ENCODE peak calls at places on chromosomes 11 and 22, in four cellular contexts. Z is nephron progenitor cell, K is heart left ventricle, F is activated B cell treated with CpG ODN at 0.5 μM for 24 hours. W is an unnamed sample.

GRCh38 chr22:37569921-37570660 is 9.8 kb downstream of the LGALS2 start:
- DNase-seq in F (no peak), Z (no peak), K (no peak), W (no peak)

GRCh38 chr11:132904566-132904965 is 627.7 kb downstream of the OPCML start:
- DNase-seq in K (no peak), F (no peak), Z (no peak), W (no peak)

GRCh38 chr22:22763512-22763911 is 119.1 kb downstream of the GGTLC2 start:
- DNase-seq in F (no peak), Z (no peak), K (no peak), W (no peak)

GRCh38 chr11:280762-281485 is 2.7 kb downstream of the NLRP6 start:
- DNase-seq in F (no peak), Z (no peak), K (peak), W (no peak)

GRCh38 chr11:296976-297665 is 2.2 kb downstream of the IFITM5 start:
- DNase-seq in Z (no peak), F (no peak), K (no peak), W (no peak)

GRCh38 chr22:37310815-37311595 is 28.7 kb downstream of the CYTH4 start:
- DNase-seq in F (no peak), K (no peak), Z (no peak), W (no peak)

GRCh38 chr11:120326228-120326627 is 1.1 kb downstream of the TLCD5 start:
- DNase-seq in Z (no peak), K (no peak), F (no peak), W (no peak)

GRCh38 chr11:124861670-124862069 is 3.6 kb upstream of the ROBO3 start:
- DNase-seq in F (no peak), K (no peak), Z (no peak), W (no peak)

GRCh38 chr11:59206635-59207034 is 6.1 kb downstream of the MPEG1 start:
- DNase-seq in Z (peak), K (no peak), F (no peak), W (no peak)

GRCh38 chr11:104405277-104405676 is 241.3 kb upstream of the PDGFD start:
- DNase-seq in K (no peak), Z (no peak), F (no peak), W (no peak)

GRCh38 chr22:29742319-29742718 is 22.5 kb downstream of the CABP7 start:
- DNase-seq in K (no peak), Z (no peak), F (no peak), W (no peak)

GRCh38 chr22:26981520-26981919 is 324.1 kb downstream of the MIAT start:
- DNase-seq in K (no peak), F (no peak), Z (no peak), W (peak)

GRCh38 chr11:70440206-70440605 is 41.9 kb downstream of the CTTN start:
- DNase-seq in K (no peak), Z (no peak), F (no peak), W (no peak)

GRCh38 chr22:22027955-22028354 is 45.4 kb upstream of the TOP3B start:
- DNase-seq in F (no peak), K (no peak), Z (no peak), W (no peak)

GRCh38 chr11:4577761-4578160 is 3.8 kb upstream of the OR52I2 start:
- DNase-seq in F (no peak), K (no peak), Z (no peak), W (no peak)

GRCh38 chr11:1510928-1511327 is 24.3 kb upstream of the MOB2 start:
- DNase-seq in K (no peak), Z (no peak), F (no peak), W (no peak)

GRCh38 chr11:62627718-62628117 is 5.9 kb upstream of the B3GAT3 start:
- DNase-seq in Z (no peak), F (no peak), K (no peak), W (no peak)

GRCh38 chr11:109320595-109320994 is 101.4 kb upstream of the C11orf87 start:
- DNase-seq in Z (no peak), F (no peak), K (no peak), W (no peak)

GRCh38 chr11:35802672-35803071 is 140.1 kb downstream of the TRIM44 start:
- DNase-seq in F (no peak), K (no peak), Z (no peak), W (no peak)

GRCh38 chr11:61378713-61379313 is 13.6 kb upstream of the TMEM216 start:
- DNase-seq in K (no peak), Z (no peak), F (no peak), W (no peak)

GRCh38 chr11:14336507-14337503 is 22.2 kb downstream of the RRAS2 start:
- DNase-seq in F (no peak), Z (no peak), K (no peak), W (no peak)

GRCh38 chr11:73415854-73416615 is 39.8 kb downstream of the RELT start:
- DNase-seq in F (no peak), Z (no peak), K (no peak), W (no peak)

GRCh38 chr11:105613183-105613582 is 3.3 kb downstream of the GRIA4 start:
- DNase-seq in Z (no peak), K (no peak), F (no peak), W (no peak)

GRCh38 chr11:83641511-83641910 is 355.3 kb upstream of the CCDC90B start:
- DNase-seq in K (peak), Z (no peak), F (no peak), W (no peak)

GRCh38 chr11:71247551-71248250 is 4.7 kb downstream of the SHANK2 start:
- DNase-seq in K (no peak), F (no peak), Z (no peak), W (no peak)

GRCh38 chr22:22079404-22080148 is 97.0 kb upstream of the TOP3B start:
- DNase-seq in Z (no peak), F (no peak), K (no peak), W (no peak)

GRCh38 chr11:16630651-16631050 is 107.8 kb upstream of the C11orf58 start:
- DNase-seq in K (no peak), F (no peak), Z (no peak), W (no peak)

GRCh38 chr11:65424200-65425104 is 1.9 kb downstream of the NEAT1 start:
- DNase-seq in Z (no peak), K (peak), F (peak), W (no peak)

GRCh38 chr11:73365352-73366264 is 10.6 kb upstream of the RELT start:
- DNase-seq in F (no peak), K (no peak), Z (no peak), W (no peak)

GRCh38 chr22:30304495-30305244 is 15.4 kb upstream of the CASTOR1 start:
- DNase-seq in Z (no peak), F (no peak), K (no peak), W (no peak)

GRCh38 chr11:43644626-43645299 is 35.8 kb upstream of the HSD17B12 start:
- DNase-seq in Z (no peak), K (no peak), F (no peak), W (no peak)

GRCh38 chr11:117482881-117483280 is 155.2 kb downstream of the CEP164 start:
- DNase-seq in K (no peak), Z (no peak), F (no peak), W (no peak)

GRCh38 chr11:18078909-18079308 is 27.0 kb downstream of the SAAL1 start:
- DNase-seq in K (no peak), F (no peak), Z (no peak), W (no peak)

GRCh38 chr11:116052603-116053537 is 548.7 kb upstream of the CADM1 start:
- DNase-seq in K (no peak), Z (no peak), F (no peak), W (no peak)

DNA sequence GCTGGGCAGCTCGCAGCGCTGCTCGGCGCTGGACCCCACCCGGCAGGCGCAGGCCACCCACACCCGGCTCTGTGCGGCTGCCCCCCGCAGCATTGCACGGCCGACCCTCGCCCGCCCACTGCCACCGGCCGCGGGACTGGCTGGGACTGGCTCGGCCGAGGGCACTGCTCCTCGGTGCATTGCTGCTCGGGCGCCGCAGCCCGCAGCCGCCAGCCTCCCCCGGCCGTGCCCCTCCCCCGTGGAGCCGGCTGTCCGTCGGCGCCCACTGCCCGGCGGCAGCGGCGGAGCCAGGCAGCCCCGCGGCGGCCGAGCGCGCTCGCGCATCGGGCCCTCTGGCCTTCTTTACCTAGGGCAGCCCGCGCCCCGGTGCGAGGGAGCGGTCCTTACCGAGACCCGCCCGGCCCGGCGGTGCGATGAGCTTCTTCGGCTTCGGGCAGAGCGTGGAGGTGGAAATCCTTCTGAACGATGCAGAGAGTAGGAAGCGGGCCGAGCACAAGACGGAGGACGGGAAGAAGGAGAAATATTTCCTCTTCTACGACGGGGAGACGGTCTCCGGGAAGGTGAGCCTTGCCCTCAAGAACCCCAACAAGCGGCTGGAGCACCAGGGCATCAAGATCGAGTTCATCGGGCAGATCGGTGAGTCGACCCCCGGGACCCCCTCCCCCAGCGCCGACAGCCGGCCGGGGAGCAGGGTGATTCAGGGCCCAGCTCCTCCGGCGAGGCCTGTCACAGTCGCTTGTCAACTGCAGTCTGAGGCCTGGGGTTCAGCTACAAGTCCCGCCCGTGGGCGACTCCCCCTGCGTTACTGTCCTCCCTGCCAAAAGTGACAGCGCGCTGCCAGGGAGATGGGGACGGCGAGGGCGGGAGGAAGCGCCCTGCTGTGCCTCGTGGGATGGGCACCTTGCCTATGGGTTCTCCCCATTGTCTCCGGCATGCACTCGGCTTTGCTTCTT is 515 bp downstream of the VPS26B start:
- DNase-seq in Z (peak), F (no peak), K (peak), W (peak)
- TF ChIP-seq CTCF in Z (no peak), F (no peak), K (no peak), W (no peak)

GRCh38 chr22:20992056-20992442 is 9.9 kb downstream of the THAP7 start:
- DNase-seq in F (no peak), Z (no peak), K (no peak), W (no peak)

GRCh38 chr22:20989323-20990138 is 7.4 kb downstream of the LZTR1 start:
- DNase-seq in K (no peak), F (no peak), Z (no peak), W (no peak)

GRCh38 chr22:20988573-20989322 is 6.7 kb downstream of the LZTR1 start:
- DNase-seq in Z (no peak), F (no peak), K (no peak), W (no peak)

GRCh38 chr22:20991252-20992055 is 9.4 kb downstream of the LZTR1 start:
- DNase-seq in Z (no peak), K (no peak), F (no peak), W (no peak)

GRCh38 chr22:20990184-20991180 is 8.4 kb downstream of the LZTR1 start:
- DNase-seq in Z (no peak), K (no peak), F (no peak), W (no peak)
- TF ChIP-seq CTCF in Z (no peak), K (no peak), F (no peak), W (no peak)

DNA sequence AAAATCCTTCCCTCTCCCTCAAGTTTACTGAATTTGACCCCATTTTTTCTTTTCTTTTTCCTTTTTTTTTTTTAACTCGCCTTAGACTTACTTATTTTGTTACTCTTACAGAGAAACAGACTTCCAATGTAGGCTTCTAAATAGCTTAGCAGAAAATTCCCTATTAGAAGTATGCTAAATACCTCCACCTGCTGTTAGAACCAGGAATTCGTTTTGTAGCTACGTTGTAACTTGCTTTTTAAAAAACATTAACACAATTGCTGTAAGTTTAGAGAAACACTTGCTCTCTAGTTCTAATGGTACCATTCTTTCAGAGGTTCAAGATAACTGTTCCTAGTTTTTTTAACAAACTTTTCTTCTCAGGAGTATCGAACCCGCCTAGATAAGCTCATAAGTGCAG is 324.2 kb downstream of the DCDC1 start:
- DNase-seq in K (no peak), F (no peak), Z (no peak), W (no peak)
- TF ChIP-seq CTCF in K (peak), F (no peak), Z (peak), W (peak)

DNA sequence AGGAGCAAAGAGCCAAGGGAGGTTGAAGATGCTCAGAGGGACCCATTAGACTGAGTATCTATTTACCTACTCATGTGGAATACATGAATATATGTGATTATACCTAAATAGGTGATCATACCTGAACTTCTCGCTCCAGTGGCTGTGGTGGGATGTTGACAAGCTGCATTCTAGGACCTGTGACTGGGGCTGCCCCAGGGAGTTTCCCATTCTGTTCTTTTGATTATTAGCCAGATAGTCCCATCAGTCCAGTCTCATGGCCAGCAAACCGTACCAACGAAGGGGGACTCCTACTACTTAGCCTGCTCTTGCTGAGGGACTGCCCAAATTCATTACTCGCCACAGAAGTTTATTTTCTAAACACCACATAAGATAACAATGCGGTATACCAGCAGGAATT is 273.8 kb downstream of the NTM start:
- DNase-seq in K (no peak), F (no peak), Z (no peak), W (no peak)
- TF ChIP-seq CTCF in K (no peak), F (no peak), Z (no peak), W (no peak)

DNA sequence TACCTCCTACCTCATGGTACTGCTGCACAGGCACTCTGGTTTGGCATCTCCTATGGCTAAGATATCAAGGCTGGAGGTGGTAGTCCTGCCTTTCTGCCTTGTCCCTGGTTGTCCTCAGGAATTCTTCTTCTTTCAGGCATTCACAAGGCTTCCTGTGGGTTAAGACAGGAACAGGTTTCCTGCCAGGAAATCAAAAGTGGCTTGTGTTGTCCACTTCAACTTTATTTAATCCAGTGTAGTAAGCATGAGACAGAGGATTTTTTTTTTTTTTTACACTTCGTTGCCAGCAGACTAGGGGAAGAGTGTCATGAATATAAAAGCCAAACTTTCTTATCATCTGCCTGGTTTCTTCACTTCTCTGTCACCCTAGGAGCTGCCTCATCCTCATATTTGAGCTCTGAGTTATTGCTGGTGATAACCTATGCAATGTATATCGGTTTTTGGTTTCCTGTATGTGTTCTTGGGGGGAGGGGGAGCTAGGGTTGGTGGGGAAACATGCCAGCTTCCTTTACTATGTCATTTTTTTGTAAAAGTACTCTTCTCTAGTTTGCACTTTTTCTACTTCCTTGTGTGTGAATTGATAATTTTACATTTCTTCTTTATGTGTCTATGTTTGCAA is 50.2 kb downstream of the XKR3 start:
- DNase-seq in F (no peak), Z (no peak), K (no peak), W (no peak)
- TF ChIP-seq CTCF in F (no peak), Z (no peak), K (no peak), W (no peak)

GRCh38 chr11:123760894-123761293 is 6.6 kb upstream of the OR6X1 start:
- DNase-seq in F (no peak), Z (no peak), K (no peak), W (no peak)
- TF ChIP-seq CTCF in F (no peak), Z (no peak), K (no peak), W (no peak)

W was measured in mesothelial cell of epicardium.